ENCODE peak calls at places on chromosomes 6 and 20, in five cellular contexts. G, F, N, U and K are unnamed samples.
A peak's percentile ranks its signal among the peaks of the same experiment; 100 is the strongest.

GRCh38 chr6:42505377-42505702 is 53.6 kb upstream of the TRERF1 start:
- DNase-seq in G (no peak), F (no peak), N (peak; percentile 67), U (no peak), K (peak; percentile 21)

GRCh38 chr6:56727097-56727845 is 84.6 kb upstream of the DST start:
- DNase-seq in G (no peak), F (peak; percentile 88), N (no peak), U (no peak), K (no peak)

GRCh38 chr6:149033454-149034241 is 283.9 kb upstream of the TAB2 start:
- DNase-seq in G (no peak), F (no peak), N (no peak), U (no peak), K (no peak)

GRCh38 chr20:20933559-20933958 is 172.6 kb downstream of the LINC00237 start:
- DNase-seq in G (no peak), F (no peak), N (no peak), U (no peak), K (no peak)

GRCh38 chr6:109447878-109448555 is 7.5 kb downstream of the SMPD2 start:
- DNase-seq in G (no peak), F (peak; percentile 39), N (no peak), U (peak; percentile 48), K (no peak)

GRCh38 chr6:133973109-133973971 is 20.3 kb downstream of the TBPL1 start:
- DNase-seq in G (peak; percentile 48), F (peak; percentile 66), N (peak; percentile 72), U (no peak), K (peak; percentile 67)

GRCh38 chr6:109260126-109260525 is 122.1 kb downstream of the CD164 start:
- DNase-seq in G (no peak), F (no peak), N (peak; percentile 61), U (no peak), K (no peak)

GRCh38 chr6:110574817-110575216 is 98.4 kb upstream of the SLC22A16 start:
- DNase-seq in G (no peak), F (peak; percentile 10), N (no peak), U (no peak), K (no peak)

DNA sequence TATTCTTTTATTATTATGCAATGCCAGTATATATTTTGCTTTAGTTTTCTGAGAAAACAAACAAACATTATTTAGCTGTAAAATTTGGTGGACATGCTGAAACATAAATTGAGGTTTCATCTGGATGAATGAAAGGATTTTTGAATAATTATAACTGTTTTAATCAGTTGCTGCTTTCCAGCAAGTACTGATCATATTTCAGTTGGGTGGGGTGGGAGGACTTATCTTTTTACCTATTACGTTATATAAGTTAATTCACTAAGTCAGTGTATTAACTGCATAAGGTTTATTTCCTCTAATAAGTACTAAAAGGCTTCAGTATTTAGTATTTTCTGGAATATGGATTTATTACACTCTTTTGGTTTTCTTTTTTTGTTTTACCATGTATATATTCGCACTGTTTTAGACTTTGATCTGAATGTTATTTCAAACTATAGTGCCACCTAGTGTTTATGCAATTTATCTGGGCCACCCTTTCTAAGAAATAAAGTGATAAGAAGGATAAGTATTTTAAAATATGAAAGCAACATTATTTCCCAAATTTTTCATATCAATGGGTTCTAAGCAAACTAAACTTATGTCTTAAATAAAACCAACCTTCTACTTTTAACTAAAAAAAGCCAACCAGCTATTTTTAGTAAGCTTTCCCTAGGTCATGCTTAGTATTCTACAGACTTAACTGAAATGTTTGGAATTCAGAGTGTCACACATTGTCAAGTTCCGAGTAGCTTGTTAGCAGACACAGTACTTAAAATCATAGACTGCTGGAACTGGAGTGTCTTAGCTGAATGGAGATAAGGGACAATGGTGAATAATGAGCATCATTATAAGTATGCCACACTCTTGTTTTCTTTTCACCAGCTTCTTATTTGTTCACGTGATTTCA is 105.4 kb upstream of the MCHR2 start:
- DNase-seq in G (no peak), F (peak; percentile 46), N (peak; percentile 41), U (no peak), K (peak; percentile 30)
- H3K4me3 ChIP-seq in G (no peak overlapping the region), F (no peak overlapping the region), N (no peak overlapping the region), U (no peak overlapping the region), K (no peak overlapping the region)

GRCh38 chr20:63216041-63216848 is at the start of gene YTHDF1:
- DNase-seq in G (peak; percentile 93), F (peak; percentile 97), N (peak; percentile 90), U (peak; percentile 96), K (peak; percentile 91)

GRCh38 chr20:63215101-63216040 is 560 bp downstream of the YTHDF1 start:
- DNase-seq in G (no peak), F (peak; percentile 86), N (peak; percentile 60), U (no peak), K (peak; percentile 79)

GRCh38 chr20:63212393-63212730 is 3.6 kb downstream of the YTHDF1 start:
- DNase-seq in G (no peak), F (peak; percentile 40), N (no peak), U (no peak), K (peak; percentile 33)

GRCh38 chr20:63212792-63213191 is 3.1 kb downstream of the YTHDF1 start:
- DNase-seq in G (no peak), F (no peak), N (no peak), U (no peak), K (no peak)

GRCh38 chr20:63214514-63214913 is 1.4 kb downstream of the YTHDF1 start:
- DNase-seq in G (no peak), F (peak; percentile 80), N (no peak), U (no peak), K (no peak)
- H3K4ac ChIP-seq in G (no peak overlapping the region), F (no peak overlapping the region), N (no peak overlapping the region), U (no peak overlapping the region), K (no peak overlapping the region)

GRCh38 chr20:3616250-3616649 is 46.9 kb downstream of the GFRA4 start:
- DNase-seq in G (no peak), F (peak; percentile 85), N (peak; percentile 50), U (no peak), K (no peak)

GRCh38 chr20:3612795-3613560 is 50.2 kb downstream of the GFRA4 start:
- DNase-seq in G (no peak), F (no peak), N (peak; percentile 13), U (no peak), K (peak; percentile 19)

GRCh38 chr20:3613821-3614440 is 49.3 kb downstream of the GFRA4 start:
- DNase-seq in G (no peak), F (no peak), N (peak; percentile 6), U (no peak), K (no peak)

GRCh38 chr20:3614509-3614908 is 48.7 kb downstream of the GFRA4 start:
- DNase-seq in G (no peak), F (no peak), N (peak; percentile 56), U (no peak), K (peak; percentile 19)
- H3K4me3 ChIP-seq in G (no peak overlapping the region), F (no peak overlapping the region), N (no peak overlapping the region), U (no peak overlapping the region), K (no peak overlapping the region)

GRCh38 chr20:31712112-31712553 is 10.5 kb downstream of the BCL2L1 start:
- DNase-seq in G (no peak), F (no peak), N (no peak), U (no peak), K (no peak)

GRCh38 chr20:31713312-31714049 is 9.2 kb downstream of the BCL2L1 start:
- DNase-seq in G (no peak), F (peak; percentile 90), N (peak; percentile 91), U (no peak), K (peak; percentile 94)

GRCh38 chr20:31710423-31711250 is 12.0 kb downstream of the BCL2L1 start:
- DNase-seq in G (no peak), F (no peak), N (no peak), U (no peak), K (no peak)

GRCh38 chr20:31711416-31712111 is 11.1 kb downstream of the BCL2L1 start:
- DNase-seq in G (no peak), F (peak; percentile 38), N (no peak), U (no peak), K (no peak)

GRCh38 chr20:31712564-31713311 is 9.9 kb downstream of the BCL2L1 start:
- DNase-seq in G (peak; percentile 83), F (peak; percentile 93), N (peak; percentile 82), U (peak; percentile 55), K (peak; percentile 76)
- H3K4ac ChIP-seq in G (no peak overlapping the region), F (peak overlapping the region; percentile 92), N (peak overlapping the region; percentile 100), U (peak overlapping the region; percentile 42), K (peak overlapping the region; percentile 100)

GRCh38 chr6:87698618-87699017 is 3.4 kb downstream of the AKIRIN2 start:
- DNase-seq in G (no peak), F (no peak), N (peak; percentile 40), U (no peak), K (peak; percentile 41)
- H3K4me3 ChIP-seq in G (no peak overlapping the region), F (no peak overlapping the region), N (peak overlapping the region; percentile 59), U (peak overlapping the region; percentile 99), K (no peak overlapping the region)

GRCh38 chr6:130033999-130034814 is 15.8 kb downstream of the L3MBTL3 start:
- DNase-seq in G (no peak), F (no peak), N (peak; percentile 90), U (no peak), K (peak; percentile 93)
- H3K4ac ChIP-seq in G (no peak overlapping the region), F (no peak overlapping the region), N (peak overlapping the region; percentile 76), U (no peak overlapping the region), K (no peak overlapping the region)

DNA sequence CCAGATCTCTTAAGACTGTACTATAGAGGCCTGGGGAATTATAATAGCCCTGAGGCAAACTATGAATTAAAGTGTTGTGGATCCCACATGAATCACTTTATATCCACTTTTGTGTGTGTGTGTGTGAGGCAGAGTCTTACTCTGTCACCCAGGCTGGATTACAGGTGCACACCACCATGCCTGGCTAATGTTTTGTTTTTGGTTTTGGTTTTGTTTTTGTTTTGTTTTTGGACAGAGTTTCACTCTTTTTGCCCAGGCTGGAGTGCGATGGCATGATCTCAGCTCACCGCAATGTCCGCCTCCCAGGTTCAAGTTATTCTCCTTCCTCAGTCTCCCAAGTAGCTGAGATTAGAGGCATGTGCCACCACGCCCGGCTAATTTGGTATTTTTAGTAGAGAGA is 32.2 kb upstream of the MICB start:
- DNase-seq in G (no peak), F (no peak), N (no peak), U (no peak), K (no peak)
- H3K4me3 ChIP-seq in G (no peak overlapping the region), F (no peak overlapping the region), N (no peak overlapping the region), U (no peak overlapping the region), K (no peak overlapping the region)

GRCh38 chr20:60371456-60371855 is 413.2 kb downstream of the CDH26 start:
- DNase-seq in G (no peak), F (peak; percentile 25), N (no peak), U (no peak), K (no peak)
- H3K4ac ChIP-seq in G (no peak overlapping the region), F (no peak overlapping the region), N (no peak overlapping the region), U (no peak overlapping the region), K (no peak overlapping the region)

DNA sequence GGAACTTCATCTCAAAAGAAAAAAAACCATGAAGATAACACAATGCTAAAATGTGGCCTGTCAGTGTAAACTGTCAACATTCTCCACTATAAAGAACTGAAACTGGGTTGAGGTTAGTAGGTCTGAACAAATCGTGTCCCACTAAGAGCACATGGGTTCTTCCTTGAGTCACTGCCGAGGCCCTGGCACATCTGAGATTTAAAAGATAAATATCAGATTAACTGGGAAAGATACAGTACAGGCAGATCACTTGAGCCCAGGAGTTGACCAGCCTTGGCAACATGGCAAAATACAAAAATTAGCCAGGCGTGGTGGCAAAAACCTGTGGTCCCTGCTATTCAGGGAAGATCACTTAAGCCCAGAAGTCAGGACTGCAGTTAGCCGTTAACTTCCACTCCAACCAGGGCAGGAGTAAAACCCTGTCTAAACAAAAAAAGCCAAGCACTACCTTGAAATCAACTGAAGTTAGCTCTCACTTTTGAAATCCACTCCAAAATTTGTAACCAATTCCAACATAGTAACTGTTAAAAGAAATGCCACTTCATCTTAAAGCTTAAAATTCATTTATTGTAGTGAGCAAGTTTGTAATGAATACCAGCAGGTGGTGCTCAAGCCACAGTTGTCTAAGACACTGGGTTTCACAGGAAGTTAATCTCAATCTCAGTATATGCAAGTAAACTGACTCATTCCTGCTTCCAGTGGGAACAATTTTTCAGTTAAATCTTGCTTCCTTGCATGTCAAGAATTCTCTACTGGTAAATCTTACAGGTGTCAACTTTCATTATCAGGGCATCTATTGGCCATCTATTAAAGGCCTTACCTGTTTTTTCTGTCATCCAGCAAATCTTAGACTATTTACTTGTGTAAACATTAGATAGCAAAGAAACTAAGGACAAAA is 5.4 kb downstream of the EEF1A1 start:
- DNase-seq in G (no peak), F (peak; percentile 85), N (peak; percentile 88), U (no peak), K (peak; percentile 89)
- H3K4me3 ChIP-seq in G (no peak overlapping the region), F (no peak overlapping the region), N (no peak overlapping the region), U (peak overlapping the region; percentile 45), K (no peak overlapping the region)